ENCODE peak calls at places on chromosomes 16 and 17, in six cellular contexts. K is activated T-helper 1 cell treated with anti-CD3 and anti-CD28 coated beads, Interleukin-12 subunit alpha, Interleukin-12 subunit beta, Interleukin-2, Interleukin-4 antibody, amounts not matched to agents 30 ng/mL and 10 ng/mL and 1 ng/mL, durations not matched to agents 14 hours and 24 hours and 36 hours; F is M059J; G is psoas muscle; S is GM18507; H is stimulated activated naive CD8-positive, alpha-beta T cell treated with anti-CD3 and anti-CD28 coated beads, Interleukin-15, amount 100 ng/mL, for 72 hours. D is an unnamed sample.

GRCh38 chr17:79654960-79655382 is 44.1 kb upstream of the RBFOX3 start:
- DNase-seq in H (peak), S (no peak), F (no peak), K (no peak), G (no peak), D (no peak)

GRCh38 chr17:79565606-79566250 is 45.1 kb downstream of the RBFOX3 start:
- DNase-seq in K (no peak), H (no peak), S (no peak), F (no peak), G (peak), D (no peak)

GRCh38 chr16:67931712-67932461 is at the start of gene CTRL:
- DNase-seq in F (no peak), G (peak), K (no peak), H (no peak), S (no peak), D (no peak)

GRCh38 chr16:84307209-84307954 is 12.7 kb downstream of the WFDC1 start:
- DNase-seq in G (no peak), K (no peak), F (no peak), H (no peak), S (no peak), D (no peak)

GRCh38 chr16:3625911-3626732 is 14.7 kb upstream of the SLX4 start:
- DNase-seq in K (no peak), H (peak), G (no peak), S (no peak), F (peak), D (peak)

GRCh38 chr16:69906838-69907301 is 44.3 kb upstream of the CLEC18A start:
- DNase-seq in H (no peak), K (no peak), F (peak), G (no peak), S (no peak), D (peak)

GRCh38 chr16:62201911-62202310 is 165.7 kb upstream of the CDH8 start:
- DNase-seq in S (no peak), G (no peak), K (no peak), F (no peak), H (no peak), D (no peak)

GRCh38 chr17:29948460-29949185 is 7.2 kb downstream of the EFCAB5 start:
- DNase-seq in S (no peak), H (no peak), K (no peak), F (no peak), G (no peak), D (no peak)

GRCh38 chr17:51997723-51998122 is 160.8 kb downstream of the CA10 start:
- DNase-seq in G (no peak), S (no peak), K (no peak), H (no peak), F (no peak), D (no peak)

GRCh38 chr17:68011199-68011665 is 15.0 kb upstream of the C17orf58 start:
- DNase-seq in G (peak), F (peak), H (peak), S (no peak), K (peak), D (no peak)

GRCh38 chr17:19539841-19540311 is 6.2 kb downstream of the SLC47A1 start:
- DNase-seq in K (no peak), H (no peak), F (no peak), G (no peak), S (no peak), D (no peak)

GRCh38 chr17:67260051-67260987 is 15.3 kb upstream of the HELZ start:
- DNase-seq in G (no peak), K (no peak), S (no peak), F (peak), H (no peak), D (peak)

GRCh38 chr17:64496348-64496785 is 487 bp downstream of the POLG2 start:
- DNase-seq in H (no peak), K (no peak), G (no peak), S (no peak), F (no peak), D (no peak)

GRCh38 chr17:29124135-29124930 is 55.9 kb downstream of the MYO18A start:
- DNase-seq in G (no peak), H (peak), S (no peak), K (peak), F (peak), D (peak)

GRCh38 chr16:8878523-8878911 is 3.6 kb upstream of the LITAFD start:
- DNase-seq in S (no peak), K (no peak), F (peak), G (peak), H (no peak), D (peak)

GRCh38 chr17:82772026-82772425 is 20.2 kb downstream of the TBCD start:
- DNase-seq in K (no peak), F (peak), G (peak), H (no peak), S (no peak), D (peak)

GRCh38 chr17:73630957-73631595 is 13.2 kb downstream of the SDK2 start:
- DNase-seq in H (no peak), G (peak), F (no peak), K (no peak), S (no peak), D (no peak)

GRCh38 chr17:38585805-38586529 is 19.8 kb downstream of the SRCIN1 start:
- DNase-seq in S (no peak), K (no peak), F (no peak), H (no peak), G (no peak), D (no peak)

GRCh38 chr17:58970966-58971575 is 135.6 kb downstream of the TRIM37 start:
- DNase-seq in H (no peak), K (no peak), F (peak), S (no peak), G (no peak), D (peak)

GRCh38 chr17:82301916-82302497 is 15.4 kb downstream of the CD7 start:
- DNase-seq in K (peak), H (peak), G (no peak), S (no peak), F (no peak), D (peak)

GRCh38 chr16:15677447-15677846 is 27.4 kb downstream of the NDE1 start:
- DNase-seq in H (no peak), K (no peak), F (no peak), S (no peak), G (no peak), D (no peak)

GRCh38 chr16:67571981-67572431 is 9.7 kb downstream of the CTCF start:
- DNase-seq in H (no peak), K (no peak), F (peak), G (no peak), S (no peak), D (peak)

GRCh38 chr16:54936979-54937672 is 6.5 kb downstream of the IRX5 start:
- DNase-seq in H (no peak), S (no peak), F (no peak), K (no peak), G (peak), D (peak)

GRCh38 chr16:80974649-80975376 is 31.9 kb downstream of the CMC2 start:
- DNase-seq in S (no peak), G (no peak), H (no peak), K (no peak), F (no peak), D (peak)

GRCh38 chr16:56425439-56425832 is at the start of gene AMFR:
- DNase-seq in F (peak), S (peak), G (peak), K (peak), H (peak), D (peak)

GRCh38 chr17:64063088-64063487 is 42.7 kb upstream of the ICAM2 start:
- DNase-seq in H (no peak), S (no peak), G (no peak), K (no peak), F (no peak), D (no peak)

GRCh38 chr16:72282338-72282737 is 110.4 kb upstream of the PMFBP1 start:
- DNase-seq in G (no peak), K (no peak), H (no peak), S (no peak), F (no peak), D (no peak)

GRCh38 chr16:67555795-67556212 is 6.5 kb upstream of the CTCF start:
- DNase-seq in K (no peak), F (peak), G (no peak), S (no peak), H (no peak), D (peak)

GRCh38 chr17:79156463-79157095 is 82.0 kb downstream of the ENGASE start:
- DNase-seq in G (no peak), S (no peak), H (no peak), F (no peak), K (no peak), D (no peak)

GRCh38 chr17:45910667-45911066 is 16.3 kb downstream of the MAPT start:
- DNase-seq in F (no peak), H (no peak), S (no peak), K (no peak), G (no peak), D (no peak)

GRCh38 chr17:78885956-78886355 is 17.0 kb downstream of the CEP295NL start:
- DNase-seq in K (no peak), S (no peak), G (no peak), H (no peak), F (peak), D (no peak)

GRCh38 chr17:78759203-78759968 is 22.7 kb downstream of the CYTH1 start:
- DNase-seq in S (no peak), G (peak), H (peak), F (peak), K (peak), D (no peak)

GRCh38 chr17:64063766-64064224 is 43.4 kb upstream of the ICAM2 start:
- DNase-seq in K (peak), F (peak), H (peak), S (no peak), G (peak), D (peak)

GRCh38 chr16:55647798-55648197 is 8.0 kb upstream of the SLC6A2 start:
- DNase-seq in G (no peak), H (no peak), S (no peak), F (no peak), K (no peak), D (no peak)

GRCh38 chr17:4950757-4951204 is at the start of gene ENO3:
- DNase-seq in G (peak), H (no peak), S (no peak), F (no peak), K (no peak), D (no peak)

GRCh38 chr17:42311240-42312034 is 23.1 kb downstream of the STAT5A start:
- DNase-seq in F (no peak), G (peak), K (no peak), S (no peak), H (no peak), D (peak)

GRCh38 chr17:79720705-79721295 is 9.9 kb upstream of the ENPP7 start:
- DNase-seq in G (no peak), H (no peak), S (no peak), K (no peak), F (no peak), D (no peak)

GRCh38 chr17:6695051-6695450 is 18.1 kb downstream of the SLC13A5 start:
- DNase-seq in F (no peak), G (no peak), H (no peak), K (no peak), S (no peak), D (no peak)

GRCh38 chr17:14471052-14471451 is 170.2 kb downstream of the HS3ST3B1 start:
- DNase-seq in H (no peak), F (peak), K (no peak), G (no peak), S (no peak), D (peak)

GRCh38 chr17:42536372-42537155 is 523 bp downstream of the NAGLU start:
- DNase-seq in H (peak), F (peak), S (peak), K (peak), G (peak), D (peak)

D was measured in bronchial epithelial cell.